ENCODE peak calls at places on chromosomes 13 and 19, in eight cellular contexts. M is hepatocyte, H is neural progenitor cell, W is body of pancreas, A is OCI-LY7, V is brain microvascular endothelial cell, K is mesenchymal stem cell, Z is retinal pigment epithelial cell. N is an unnamed sample.

GRCh38 chr19:11131471-11131870 is 24.1 kb downstream of the SPC24 start:
- DNase-seq in M (no peak), H (no peak), A (no peak), V (no peak), Z (no peak), K (no peak), W (no peak), N (peak)

GRCh38 chr19:2808129-2808941 is 11.3 kb upstream of the ZNF554 start:
- DNase-seq in Z (no peak), V (no peak), W (no peak), A (no peak), M (no peak), K (no peak), H (no peak), N (peak)

GRCh38 chr13:83702021-83702420 is 180.3 kb downstream of the SLITRK1 start:
- DNase-seq in V (no peak), Z (no peak), M (no peak), H (no peak), W (no peak), K (no peak), A (no peak), N (no peak)

GRCh38 chr13:77554079-77554478 is 18.6 kb downstream of the SCEL start:
- DNase-seq in M (no peak), A (no peak), K (no peak), W (no peak), H (no peak), Z (no peak), V (no peak), N (no peak)

GRCh38 chr19:1172353-1173159 is 1.5 kb downstream of the SBNO2 start:
- DNase-seq in V (no peak), W (peak), H (peak), M (peak), Z (no peak), A (no peak), K (peak), N (peak)

GRCh38 chr19:543912-544608 is at the start of gene GZMM:
- DNase-seq in A (no peak), V (no peak), M (no peak), Z (no peak), W (no peak), K (no peak), H (no peak), N (peak)

GRCh38 chr13:83221813-83222241 is 660.4 kb downstream of the SLITRK1 start:
- DNase-seq in V (peak), K (no peak), A (no peak), H (no peak), Z (no peak), W (no peak), M (no peak), N (no peak)

GRCh38 chr13:20772401-20773131 is 1.2 kb downstream of the EEF1AKMT1 start:
- DNase-seq in K (no peak), H (no peak), W (no peak), Z (no peak), A (no peak), M (no peak), V (no peak), N (no peak)

GRCh38 chr13:50626031-50626643 is 217.4 kb downstream of the DLEU7 start:
- DNase-seq in V (peak), W (no peak), H (no peak), M (no peak), A (no peak), K (peak), Z (no peak), N (peak)

GRCh38 chr13:89361909-89362308 is 1690.7 kb downstream of the SLITRK5 start:
- DNase-seq in M (no peak), K (peak), H (no peak), W (no peak), Z (no peak), A (no peak), V (no peak), N (no peak)

DNA sequence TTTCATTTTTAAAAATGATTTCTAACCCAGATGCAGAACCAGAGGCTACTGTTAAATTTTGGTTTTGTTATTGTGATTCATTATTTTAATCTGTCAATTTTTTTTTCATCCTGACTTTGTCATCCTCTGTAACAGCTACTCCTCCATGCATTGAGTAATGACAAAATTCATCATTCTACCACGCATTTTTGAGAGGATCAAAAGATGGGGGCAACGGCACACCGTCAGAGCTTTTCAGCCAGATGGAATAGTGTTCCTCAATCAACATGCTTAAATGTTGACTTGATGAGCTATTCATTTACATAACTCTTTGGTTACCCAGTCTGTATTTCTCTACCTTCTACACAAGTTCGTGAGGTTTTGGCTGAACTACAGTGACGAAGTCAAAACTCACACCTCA is 486.3 kb downstream of the EFNB2 start:
- DNase-seq in K (no peak), H (no peak), W (no peak), M (no peak), V (no peak), A (no peak), Z (no peak), N (no peak)
- H3K4me3 ChIP-seq in K (no peak), H (no peak), W (no peak), M (no peak), V (no peak), A (no peak), Z (no peak), N (no peak)

GRCh38 chr19:28883241-28883693 is 329.7 kb downstream of the UQCRFS1 start:
- DNase-seq in H (peak), A (no peak), Z (no peak), W (no peak), V (no peak), M (no peak), K (no peak), N (no peak)
- H3K4me3 ChIP-seq in H (no peak), A (no peak), Z (no peak), W (no peak), V (no peak), M (no peak), K (peak), N (peak)

GRCh38 chr13:90680826-90681225 is 666.7 kb upstream of the MIR17HG start:
- DNase-seq in W (no peak), Z (no peak), H (no peak), K (no peak), V (no peak), A (no peak), M (no peak), N (no peak)

GRCh38 chr13:90686438-90686837 is 661.0 kb upstream of the MIR17HG start:
- DNase-seq in V (peak), W (no peak), K (peak), A (no peak), M (no peak), Z (no peak), H (no peak), N (peak)

GRCh38 chr13:90689111-90689510 is 658.4 kb upstream of the MIR17HG start:
- DNase-seq in W (no peak), M (no peak), A (no peak), Z (no peak), H (no peak), K (no peak), V (no peak), N (no peak)

GRCh38 chr13:90683711-90684131 is 663.8 kb upstream of the MIR17HG start:
- DNase-seq in K (peak), V (no peak), M (no peak), H (no peak), W (no peak), A (no peak), Z (no peak), N (no peak)
- H3K4me3 ChIP-seq in K (no peak), V (no peak), M (no peak), H (no peak), W (no peak), A (no peak), Z (no peak), N (no peak)

DNA sequence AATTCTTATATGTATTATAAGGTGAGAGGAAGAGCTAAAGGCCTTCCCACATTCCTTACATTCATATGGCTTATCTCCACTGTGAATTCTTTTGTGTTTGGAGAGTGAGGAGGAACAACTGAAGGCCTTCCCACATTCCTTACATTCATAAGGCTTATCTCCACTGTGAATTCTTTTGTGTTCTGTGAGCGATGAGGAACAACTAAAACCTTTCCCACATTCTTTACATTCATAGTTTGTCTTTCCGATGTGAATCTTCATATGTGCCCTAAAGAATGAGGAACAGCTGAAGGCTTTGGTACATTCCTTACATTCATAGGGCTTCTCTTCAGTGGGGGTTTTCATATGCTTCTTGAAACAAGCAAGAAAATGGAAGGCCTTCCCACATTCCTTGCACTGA is 13.3 kb downstream of the ZNF699 start:
- DNase-seq in W (no peak), M (no peak), A (no peak), K (no peak), H (no peak), V (no peak), Z (no peak), N (no peak)
- H3K4me3 ChIP-seq in W (no peak), M (no peak), A (no peak), K (no peak), H (no peak), V (no peak), Z (no peak), N (no peak)

DNA sequence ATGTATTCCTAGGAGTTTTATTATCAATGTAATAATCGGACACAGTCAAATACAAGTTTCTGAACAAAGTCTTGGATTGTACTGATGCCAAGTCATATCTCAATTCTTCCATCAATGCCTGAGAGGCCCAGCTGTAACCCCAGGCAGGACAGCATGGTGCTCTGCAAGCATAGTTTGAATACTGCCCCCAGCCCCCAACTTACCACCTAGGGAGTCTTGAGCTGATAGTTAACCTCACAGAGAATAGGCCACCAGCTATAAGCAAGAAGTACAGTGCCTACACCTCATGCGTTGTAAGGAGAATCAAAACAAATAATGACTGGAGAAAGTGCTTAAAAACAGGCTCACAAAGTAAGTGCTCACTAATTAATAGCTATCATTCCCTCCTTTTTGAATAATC is 2.7 kb downstream of the PROSER1 start:
- DNase-seq in K (no peak), M (no peak), A (peak), W (no peak), Z (no peak), V (no peak), H (no peak), N (no peak)
- H3K4me3 ChIP-seq in K (no peak), M (peak), A (peak), W (no peak), Z (peak), V (peak), H (peak), N (peak)

GRCh38 chr13:34019870-34020269 is 201.9 kb downstream of the RFC3 start:
- DNase-seq in Z (no peak), W (no peak), A (no peak), K (no peak), V (no peak), H (no peak), M (peak), N (no peak)
- H3K4me3 ChIP-seq in Z (no peak), W (no peak), A (no peak), K (no peak), V (no peak), H (no peak), M (no peak), N (peak)

DNA sequence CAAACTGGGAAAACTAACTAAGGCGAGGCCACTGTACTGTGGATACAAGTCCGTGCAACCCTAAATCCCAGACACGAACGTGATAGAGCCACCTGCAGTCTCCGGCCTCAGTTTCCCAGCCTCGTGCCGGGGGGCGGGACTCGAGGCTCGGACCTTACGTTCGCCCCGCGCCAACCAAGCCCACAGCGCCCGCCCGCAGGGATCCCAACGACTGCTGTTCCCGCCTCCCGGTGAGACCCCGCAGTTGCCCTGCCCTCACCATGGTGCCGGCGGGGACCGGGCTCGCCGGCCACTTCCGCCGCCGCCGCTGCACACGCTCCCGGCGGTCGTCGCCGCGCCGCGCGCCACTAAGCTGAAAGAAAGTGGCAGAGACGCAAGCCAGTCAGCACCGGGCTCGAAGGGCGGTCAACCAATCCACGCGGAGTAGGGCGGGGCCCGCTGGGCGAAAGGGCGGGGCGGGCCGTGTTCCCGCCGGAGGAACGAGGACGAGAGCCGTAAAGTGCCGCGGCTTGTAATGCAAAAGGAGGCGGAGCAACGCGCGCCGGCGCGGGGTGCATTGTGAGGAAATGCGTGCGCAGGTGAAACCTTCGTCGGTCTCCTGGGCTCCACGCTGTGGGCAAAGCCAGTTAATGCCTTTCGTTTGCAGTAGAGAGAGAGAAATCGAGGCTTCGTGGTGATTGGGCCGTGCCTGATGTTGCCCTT is at the start of gene LSM4:
- DNase-seq in K (peak), Z (peak), M (peak), W (peak), V (peak), H (peak), A (peak), N (peak)
- H3K4me3 ChIP-seq in K (peak), Z (peak), M (peak), W (peak), V (peak), H (peak), A (peak), N (peak)

GRCh38 chr13:84997858-84998257 is 801.4 kb downstream of the SLITRK6 start:
- DNase-seq in A (no peak), K (peak), H (no peak), V (no peak), M (no peak), Z (no peak), W (no peak), N (no peak)

GRCh38 chr13:84994582-84994981 is 804.6 kb downstream of the SLITRK6 start:
- DNase-seq in H (no peak), V (no peak), Z (no peak), A (no peak), M (peak), W (no peak), K (peak), N (no peak)

GRCh38 chr13:84998681-84999080 is 800.5 kb downstream of the SLITRK6 start:
- DNase-seq in A (no peak), K (no peak), H (no peak), Z (no peak), V (no peak), M (no peak), W (no peak), N (no peak)

GRCh38 chr13:84999252-84999651 is 800.0 kb downstream of the SLITRK6 start:
- DNase-seq in K (no peak), Z (no peak), M (no peak), V (no peak), H (no peak), A (no peak), W (no peak), N (no peak)
- H3K4me3 ChIP-seq in K (no peak), Z (no peak), M (no peak), V (no peak), H (no peak), A (no peak), W (no peak), N (no peak)